ENCODE peak calls at places on chromosomes 11 and 22, in ten cellular contexts. One of them, this sample, is unnamed.

GRCh38 chr11:96424693-96425092 is 34.9 kb downstream of the JRKL start:
- DNase-seq in lower lobe of right lung: no peak
- DNase-seq in ovary: no peak
- DNase-seq in psoas muscle: no peak
- DNase-seq in fibroblast of lung: peak; percentile 67
- DNase-seq in Peyer's patch: no peak
- DNase-seq in left lung: no peak
- DNase-seq in pancreas: no peak
- DNase-seq in mammary epithelial cell: no peak
- DNase-seq in transverse colon: no peak
- DNase-seq in this sample: no peak

GRCh38 chr11:22192289-22192641 is 620 bp upstream of the ANO5 start:
- DNase-seq in lower lobe of right lung: no peak
- DNase-seq in ovary: no peak
- DNase-seq in psoas muscle: no peak
- DNase-seq in fibroblast of lung: peak; percentile 0
- DNase-seq in Peyer's patch: peak; percentile 51
- DNase-seq in left lung: peak; percentile 41
- DNase-seq in pancreas: no peak
- DNase-seq in mammary epithelial cell: no peak
- DNase-seq in transverse colon: peak; percentile 43
- DNase-seq in this sample: peak; percentile 17

GRCh38 chr22:42717197-42717967 is 3.3 kb downstream of the A4GALT start:
- DNase-seq in lower lobe of right lung: no peak
- DNase-seq in ovary: no peak
- DNase-seq in psoas muscle: no peak
- DNase-seq in fibroblast of lung: no peak
- DNase-seq in Peyer's patch: no peak
- DNase-seq in left lung: no peak
- DNase-seq in pancreas: no peak
- DNase-seq in mammary epithelial cell: peak; percentile 11
- DNase-seq in transverse colon: no peak
- DNase-seq in this sample: no peak

GRCh38 chr11:37905707-37906417 is 1307.8 kb upstream of the RAG2 start:
- DNase-seq in lower lobe of right lung: no peak
- DNase-seq in ovary: peak; percentile 38
- DNase-seq in psoas muscle: no peak
- DNase-seq in fibroblast of lung: no peak
- DNase-seq in Peyer's patch: no peak
- DNase-seq in left lung: no peak
- DNase-seq in pancreas: peak; percentile 39
- DNase-seq in mammary epithelial cell: peak; percentile 68
- DNase-seq in transverse colon: peak; percentile 53
- DNase-seq in this sample: no peak

GRCh38 chr11:68750197-68750987 is 928 bp downstream of the TESMIN start:
- DNase-seq in lower lobe of right lung: peak; percentile 58
- DNase-seq in ovary: peak; percentile 42
- DNase-seq in psoas muscle: peak; percentile 25
- DNase-seq in fibroblast of lung: no peak
- DNase-seq in Peyer's patch: peak; percentile 51
- DNase-seq in left lung: no peak
- DNase-seq in pancreas: peak; percentile 63
- DNase-seq in mammary epithelial cell: no peak
- DNase-seq in transverse colon: peak; percentile 24
- DNase-seq in this sample: no peak

GRCh38 chr11:11942668-11943067 is 65.8 kb downstream of the DKK3 start:
- DNase-seq in lower lobe of right lung: no peak
- DNase-seq in ovary: no peak
- DNase-seq in psoas muscle: no peak
- DNase-seq in fibroblast of lung: no peak
- DNase-seq in Peyer's patch: no peak
- DNase-seq in left lung: no peak
- DNase-seq in pancreas: no peak
- DNase-seq in mammary epithelial cell: no peak
- DNase-seq in transverse colon: no peak
- DNase-seq in this sample: no peak

GRCh38 chr11:90341986-90342385 is 119.1 kb upstream of the CHORDC1 start:
- DNase-seq in lower lobe of right lung: no peak
- DNase-seq in ovary: no peak
- DNase-seq in psoas muscle: no peak
- DNase-seq in fibroblast of lung: no peak
- DNase-seq in Peyer's patch: no peak
- DNase-seq in left lung: no peak
- DNase-seq in pancreas: no peak
- DNase-seq in mammary epithelial cell: no peak
- DNase-seq in transverse colon: no peak
- DNase-seq in this sample: no peak

GRCh38 chr11:59062602-59063529 is 23.2 kb upstream of the GLYATL1B start:
- DNase-seq in lower lobe of right lung: peak; percentile 39
- DNase-seq in ovary: no peak
- DNase-seq in psoas muscle: no peak
- DNase-seq in fibroblast of lung: peak; percentile 1
- DNase-seq in Peyer's patch: no peak
- DNase-seq in left lung: no peak
- DNase-seq in pancreas: peak; percentile 60
- DNase-seq in mammary epithelial cell: no peak
- DNase-seq in transverse colon: no peak
- DNase-seq in this sample: no peak

GRCh38 chr11:48001438-48002021 is 21.2 kb downstream of the PTPRJ start:
- DNase-seq in lower lobe of right lung: no peak
- DNase-seq in ovary: no peak
- DNase-seq in psoas muscle: no peak
- DNase-seq in fibroblast of lung: peak; percentile 86
- DNase-seq in Peyer's patch: peak; percentile 87
- DNase-seq in left lung: no peak
- DNase-seq in pancreas: no peak
- DNase-seq in mammary epithelial cell: no peak
- DNase-seq in transverse colon: peak; percentile 57
- DNase-seq in this sample: no peak

DNA sequence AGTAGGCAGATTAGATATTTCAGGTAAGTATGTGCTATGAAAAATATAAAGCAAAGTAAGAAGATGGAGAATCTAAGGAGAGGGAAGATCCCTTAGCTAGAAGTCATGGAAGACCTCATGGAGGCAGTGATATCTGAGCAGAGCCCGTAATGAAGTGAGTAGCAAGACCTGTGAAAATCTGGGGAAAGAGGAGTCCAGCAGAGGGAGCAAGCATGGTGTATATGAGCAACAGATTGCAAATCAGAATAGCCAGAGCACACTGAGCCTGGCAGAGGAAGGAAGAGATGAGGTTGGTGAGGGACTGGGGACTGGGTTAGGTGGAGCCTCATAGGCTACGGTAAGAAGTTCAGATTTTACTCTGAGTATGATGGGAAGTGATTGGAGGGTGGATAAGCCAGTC is 9.4 kb downstream of the LHFPL7 start:
- DNase-seq in lower lobe of right lung: no peak
- DNase-seq in ovary: no peak
- DNase-seq in psoas muscle: no peak
- DNase-seq in fibroblast of lung: peak; percentile 7
- DNase-seq in Peyer's patch: no peak
- DNase-seq in left lung: no peak
- DNase-seq in pancreas: no peak
- DNase-seq in mammary epithelial cell: peak; percentile 16
- DNase-seq in transverse colon: no peak
- DNase-seq in this sample: peak; percentile 34
- TF ChIP-seq CTCF in lower lobe of right lung: no peak
- TF ChIP-seq CTCF in ovary: no peak
- TF ChIP-seq CTCF in psoas muscle: no peak
- TF ChIP-seq CTCF in fibroblast of lung: peak; percentile 45
- TF ChIP-seq CTCF in Peyer's patch: no peak
- TF ChIP-seq CTCF in left lung: no peak
- TF ChIP-seq CTCF in pancreas: no peak
- TF ChIP-seq CTCF in mammary epithelial cell: peak; percentile 36
- TF ChIP-seq CTCF in transverse colon: peak; percentile 21
- TF ChIP-seq CTCF in this sample: peak; percentile 67

DNA sequence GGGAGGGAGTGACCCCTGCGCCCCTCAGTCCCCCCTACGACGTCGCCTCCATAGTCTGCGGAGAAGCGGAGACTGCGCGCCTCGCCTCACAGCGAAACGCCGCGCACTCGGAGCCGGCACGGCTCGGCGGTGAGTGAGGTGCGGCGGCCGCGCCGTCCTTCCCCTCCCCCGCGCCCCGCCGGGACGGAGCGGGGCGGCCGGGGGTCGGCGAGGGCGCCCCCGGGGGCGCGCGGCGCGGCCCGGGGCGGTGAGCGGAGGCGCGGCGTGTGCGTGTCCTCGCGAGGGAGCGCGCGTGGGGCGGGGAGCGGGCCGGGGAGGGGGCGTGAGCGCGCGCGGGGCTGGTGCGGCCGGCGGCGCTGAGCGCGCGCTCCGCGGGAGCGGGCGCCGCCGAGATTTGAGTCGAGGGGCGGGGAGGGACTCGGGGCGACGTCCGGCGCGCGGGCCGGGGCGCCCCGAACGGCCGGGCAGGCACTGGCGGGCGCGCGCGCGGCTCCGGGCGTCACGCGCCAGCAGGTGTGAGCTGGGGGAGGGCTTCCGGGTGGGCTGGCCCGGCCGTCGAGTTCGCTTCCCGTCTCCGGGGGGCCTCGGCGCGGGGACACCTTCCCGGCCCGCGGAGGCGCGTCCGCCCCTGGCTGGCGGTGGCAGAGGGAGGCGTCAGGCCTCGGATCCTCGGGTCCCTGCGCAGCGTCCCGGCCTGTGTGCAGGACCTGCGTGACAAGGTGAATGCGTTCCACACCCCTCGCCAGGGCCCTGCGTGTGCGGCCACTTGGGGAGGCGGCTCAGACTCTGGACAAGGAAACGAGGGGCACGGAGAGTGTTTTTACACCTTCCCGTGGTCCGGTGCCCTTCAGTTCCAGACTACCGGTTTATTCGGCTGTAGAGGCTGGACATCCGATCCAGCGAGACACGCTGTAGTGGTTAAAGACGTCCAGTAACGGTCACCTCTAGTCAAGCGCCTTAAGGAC is 50.4 kb downstream of the FAM83F start:
- DNase-seq in lower lobe of right lung: peak; percentile 73
- DNase-seq in ovary: peak; percentile 73
- DNase-seq in psoas muscle: peak; percentile 64
- DNase-seq in fibroblast of lung: peak; percentile 24
- DNase-seq in Peyer's patch: peak; percentile 90
- DNase-seq in left lung: peak; percentile 58
- DNase-seq in pancreas: peak; percentile 83
- DNase-seq in mammary epithelial cell: peak; percentile 32
- DNase-seq in transverse colon: peak; percentile 68
- DNase-seq in this sample: peak; percentile 40
- H3K4me3 ChIP-seq in lower lobe of right lung: peak overlapping the region; percentile 75
- H3K4me3 ChIP-seq in ovary: peak overlapping the region; percentile 88
- H3K4me3 ChIP-seq in psoas muscle: peak overlapping the region; percentile 88
- H3K4me3 ChIP-seq in fibroblast of lung: peak overlapping the region; percentile 79
- H3K4me3 ChIP-seq in Peyer's patch: peak overlapping the region; percentile 63
- H3K4me3 ChIP-seq in left lung: peak overlapping the region; percentile 73
- H3K4me3 ChIP-seq in pancreas: peak overlapping the region; percentile 83
- H3K4me3 ChIP-seq in mammary epithelial cell: peak overlapping the region; percentile 78
- H3K4me3 ChIP-seq in transverse colon: peak overlapping the region; percentile 85
- H3K4me3 ChIP-seq in this sample: peak overlapping the region; percentile 64

DNA sequence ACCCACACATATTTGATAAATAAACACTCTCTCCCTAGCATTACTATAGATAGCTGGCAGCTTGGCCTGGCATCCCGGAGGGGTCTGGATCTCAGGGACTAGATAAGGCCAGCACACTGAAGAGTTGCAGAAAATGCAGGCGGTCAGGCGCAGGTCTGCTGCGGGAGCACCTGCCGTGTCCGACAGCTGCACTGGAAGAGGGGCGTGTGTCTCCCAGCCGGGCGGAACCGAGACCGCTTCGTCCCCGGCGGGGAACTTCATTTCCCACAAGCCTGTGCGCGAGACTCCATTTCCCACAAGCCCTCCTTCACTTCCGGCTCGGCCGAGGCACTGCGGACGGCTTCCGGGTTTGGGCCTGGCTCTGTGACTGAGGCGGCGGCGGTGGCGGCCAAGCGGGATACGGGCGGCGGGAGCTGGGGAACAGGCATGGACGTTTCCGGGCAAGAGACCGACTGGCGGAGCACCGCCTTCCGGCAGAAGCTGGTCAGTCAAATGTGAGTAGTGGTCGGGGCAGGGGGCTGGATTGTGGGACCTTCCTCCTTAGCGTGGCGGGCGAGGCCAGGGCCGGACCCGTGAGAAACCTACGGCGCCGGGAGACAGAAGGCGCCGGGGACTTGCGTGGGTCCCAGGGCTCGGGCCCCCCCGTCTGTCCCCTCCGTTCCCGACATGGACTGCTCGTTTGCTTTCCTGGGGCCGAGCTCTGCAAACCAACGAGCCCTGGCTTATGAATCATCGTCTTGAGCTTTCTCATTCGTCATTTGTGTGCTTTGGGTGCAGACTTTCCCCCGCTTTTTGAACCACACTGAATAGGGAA is at the start of gene MED15:
- DNase-seq in lower lobe of right lung: peak; percentile 94
- DNase-seq in ovary: peak; percentile 89
- DNase-seq in psoas muscle: peak; percentile 92
- DNase-seq in fibroblast of lung: peak; percentile 88
- DNase-seq in Peyer's patch: peak; percentile 96
- DNase-seq in left lung: peak; percentile 93
- DNase-seq in pancreas: peak; percentile 91
- DNase-seq in mammary epithelial cell: peak; percentile 86
- DNase-seq in transverse colon: peak; percentile 93
- DNase-seq in this sample: peak; percentile 95
- H3K4me1 ChIP-seq in lower lobe of right lung: peaks cover 44% of the 10 kb centered on the region
- H3K4me1 ChIP-seq in ovary: peaks cover 11% of the 10 kb centered on the region
- H3K4me1 ChIP-seq in psoas muscle: peaks cover 27% of the 10 kb centered on the region
- H3K4me1 ChIP-seq in fibroblast of lung: peaks cover 14% of the 10 kb centered on the region
- H3K4me1 ChIP-seq in Peyer's patch: peaks cover 5% of the 10 kb centered on the region
- H3K4me1 ChIP-seq in left lung: peaks cover 31% of the 10 kb centered on the region
- H3K4me1 ChIP-seq in pancreas: peaks cover 16% of the 10 kb centered on the region
- H3K4me1 ChIP-seq in mammary epithelial cell: peaks cover 44% of the 10 kb centered on the region
- H3K4me1 ChIP-seq in transverse colon: peaks cover 67% of the 10 kb centered on the region
- H3K4me1 ChIP-seq in this sample: peaks cover 12% of the 10 kb centered on the region

DNA sequence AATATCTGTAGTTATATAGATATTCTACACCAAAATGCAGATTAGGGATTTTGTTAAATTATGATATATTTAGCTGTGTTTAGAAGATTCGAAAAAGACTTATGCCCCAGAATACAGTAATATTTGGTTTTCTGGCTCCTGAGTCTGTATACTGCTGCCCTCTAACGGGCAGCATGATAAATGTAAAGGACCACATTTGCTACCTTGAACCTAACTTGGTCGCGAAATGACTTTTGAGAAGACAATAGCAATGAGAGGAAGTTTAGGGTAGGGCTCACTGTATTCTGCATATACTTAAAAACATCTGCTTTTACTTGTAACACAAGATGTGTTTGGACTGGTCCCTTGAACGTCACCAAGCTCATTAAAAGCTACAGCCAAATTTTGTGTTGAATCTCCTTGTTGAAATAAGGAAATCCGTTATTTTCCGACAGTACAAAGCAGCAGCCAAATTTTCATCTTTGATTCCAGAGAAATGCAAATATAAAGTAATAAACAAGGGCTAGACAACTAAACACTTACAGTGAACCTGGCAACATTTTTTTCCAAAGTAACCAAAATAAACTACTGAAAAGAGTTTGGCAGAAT is 309.1 kb downstream of the SWAP70 start:
- DNase-seq in lower lobe of right lung: no peak
- DNase-seq in ovary: no peak
- DNase-seq in psoas muscle: no peak
- DNase-seq in fibroblast of lung: peak; percentile 39
- DNase-seq in Peyer's patch: peak; percentile 61
- DNase-seq in left lung: no peak
- DNase-seq in pancreas: no peak
- DNase-seq in mammary epithelial cell: peak; percentile 39
- DNase-seq in transverse colon: no peak
- DNase-seq in this sample: peak; percentile 4
- TF ChIP-seq CTCF in lower lobe of right lung: peak; percentile 67
- TF ChIP-seq CTCF in ovary: peak; percentile 67
- TF ChIP-seq CTCF in psoas muscle: peak; percentile 72
- TF ChIP-seq CTCF in fibroblast of lung: peak; percentile 72
- TF ChIP-seq CTCF in Peyer's patch: peak; percentile 31
- TF ChIP-seq CTCF in left lung: peak; percentile 53
- TF ChIP-seq CTCF in pancreas: peak; percentile 46
- TF ChIP-seq CTCF in mammary epithelial cell: peak; percentile 75
- TF ChIP-seq CTCF in transverse colon: peak; percentile 64
- TF ChIP-seq CTCF in this sample: peak; percentile 63